ENCODE peak calls at places on chromosomes 4 and X, in five cellular contexts. S is HCT116, F is GM12878, Z is H1, D is SK-N-SH. Y is an unnamed sample.

GRCh38 chr4:181006509-181007290 is 1236.5 kb upstream of the TENM3 start:
- DNase-seq in S (no peak), F (no peak), Z (no peak), D (no peak), Y (no peak)

GRCh38 chr4:152817331-152817730 is 37.6 kb downstream of the ARFIP1 start:
- DNase-seq in S (no peak), F (no peak), Z (no peak), D (no peak), Y (no peak)

GRCh38 chr4:40662962-40663604 is 33.4 kb upstream of the RBM47 start:
- DNase-seq in S (no peak), F (peak), Z (no peak), D (no peak), Y (no peak)

GRCh38 chr4:54225671-54226398 is 3.3 kb upstream of the PDGFRA start:
- DNase-seq in S (no peak), F (no peak), Z (no peak), D (no peak), Y (no peak)

GRCh38 chrX:9342581-9343051 is 122.2 kb upstream of the TBL1X start:
- DNase-seq in S (peak), F (no peak), Z (peak), D (peak), Y (peak)

GRCh38 chr4:4302416-4302815 is 12.4 kb downstream of the ZBTB49 start:
- DNase-seq in S (no peak), F (no peak), Z (no peak), D (no peak), Y (no peak)

GRCh38 chrX:149004936-149005335 is 500.2 kb downstream of the IDS start:
- DNase-seq in S (no peak), F (no peak), Z (no peak), D (no peak), Y (no peak)

GRCh38 chr4:126748736-126749135 is 884.0 kb upstream of the INTU start:
- DNase-seq in S (no peak), F (no peak), Z (no peak), D (no peak), Y (no peak)

GRCh38 chrX:23373129-23373804 is 38.6 kb downstream of the PTCHD1 start:
- DNase-seq in S (no peak), F (no peak), Z (no peak), D (no peak), Y (no peak)

GRCh38 chrX:72271091-72271490 is 6.0 kb downstream of the RPS4X start:
- DNase-seq in S (no peak), F (no peak), Z (no peak), D (no peak), Y (no peak)

GRCh38 chr4:140233811-140234696 is 80.1 kb upstream of the MAML3 start:
- DNase-seq in S (no peak), F (no peak), Z (no peak), D (no peak), Y (no peak)

GRCh38 chrX:107577933-107578332 is 50.4 kb upstream of the PRPS1 start:
- DNase-seq in S (no peak), F (no peak), Z (no peak), D (no peak), Y (no peak)

GRCh38 chr4:87219648-87220093 is 747 bp downstream of the KLHL8 start:
- DNase-seq in S (no peak), F (no peak), Z (no peak), D (no peak), Y (peak)

GRCh38 chrX:154369453-154370299 is 4.8 kb downstream of the FLNA start:
- DNase-seq in S (peak), F (peak), Z (no peak), D (peak), Y (no peak)

GRCh38 chr4:136383126-136383525 is 1149.2 kb downstream of the PCDH18 start:
- DNase-seq in S (no peak), F (no peak), Z (no peak), D (no peak), Y (no peak)

GRCh38 chr4:157824006-157824405 is 348.8 kb downstream of the GASK1B start:
- DNase-seq in S (no peak), F (no peak), Z (no peak), D (no peak), Y (no peak)

DNA sequence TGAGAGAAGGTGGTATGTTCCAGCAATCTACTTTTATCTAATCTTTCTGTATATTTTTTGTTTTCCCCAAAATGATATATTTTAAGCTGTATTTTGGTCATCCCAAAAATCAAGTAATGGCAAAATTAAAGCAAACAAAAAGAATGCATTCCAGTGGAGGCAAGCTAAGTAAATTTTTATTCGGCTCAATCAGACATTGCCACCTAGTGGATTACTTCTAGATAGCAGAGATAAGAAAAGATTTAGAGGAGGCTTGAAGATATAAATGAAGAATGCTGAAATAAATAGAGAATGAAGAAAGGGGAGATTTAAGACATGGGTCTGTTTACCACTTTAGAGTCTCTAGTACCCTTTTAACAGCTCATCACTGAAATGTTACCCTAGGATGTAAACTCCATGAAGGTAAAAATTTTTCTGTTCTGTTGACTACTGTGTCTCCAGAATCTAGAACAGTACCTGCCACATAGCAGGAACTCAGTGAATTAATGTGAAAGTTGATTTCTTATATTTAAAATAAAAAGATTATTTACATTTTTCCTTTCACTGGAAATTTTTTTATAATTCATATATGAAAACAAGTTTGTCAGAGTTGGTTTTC is 110.9 kb upstream of the ANK2 start:
- DNase-seq in S (peak), F (no peak), Z (no peak), D (peak), Y (peak)
- TF ChIP-seq JUND in S (no peak), F (no peak), Z (no peak), D (no peak), Y (no peak)

GRCh38 chrX:40153335-40154221 is 55.8 kb upstream of the BCOR start:
- DNase-seq in S (no peak), F (no peak), Z (no peak), D (peak), Y (no peak)
- TF ChIP-seq JUND in S (no peak), F (no peak), Z (no peak), D (no peak), Y (no peak)

GRCh38 chr4:123305746-123306145 is 90.8 kb upstream of the SPRY1 start:
- DNase-seq in S (no peak), F (no peak), Z (no peak), D (no peak), Y (no peak)
- TF ChIP-seq JUND in S (no peak), F (no peak), Z (no peak), D (no peak), Y (no peak)

DNA sequence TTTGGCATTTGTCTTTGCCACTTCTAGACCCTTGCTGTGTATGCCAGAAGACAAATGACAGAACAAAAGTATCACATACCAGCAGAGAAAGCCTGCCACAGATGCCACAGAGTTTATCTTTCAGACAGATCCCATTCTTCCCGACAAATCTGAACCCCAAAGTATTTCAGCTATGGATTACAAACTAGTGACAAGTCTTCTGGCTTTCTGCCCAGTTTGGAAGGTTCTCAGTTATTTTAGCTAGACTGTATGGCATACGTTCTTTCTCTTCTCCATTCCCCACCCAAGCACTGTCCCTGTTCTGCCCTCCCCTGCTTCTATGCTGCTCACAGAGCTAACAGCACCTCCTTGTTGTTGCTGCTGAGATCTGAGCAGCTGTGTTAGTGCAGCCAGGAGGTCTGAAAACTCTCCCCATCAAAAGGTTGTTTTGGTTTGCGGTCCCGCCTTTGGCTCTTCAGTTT is 236.7 kb downstream of the FRAS1 start:
- DNase-seq in S (no peak), F (no peak), Z (no peak), D (no peak), Y (no peak)
- TF ChIP-seq JUND in S (no peak), F (no peak), Z (no peak), D (peak), Y (no peak)

GRCh38 chr4:16294455-16294854 is 68.2 kb upstream of the TAPT1 start:
- DNase-seq in S (no peak), F (no peak), Z (no peak), D (no peak), Y (no peak)

GRCh38 chr4:16284050-16284449 is 57.8 kb upstream of the TAPT1 start:
- DNase-seq in S (no peak), F (no peak), Z (no peak), D (no peak), Y (no peak)

GRCh38 chr4:16290681-16291420 is 64.6 kb upstream of the TAPT1 start:
- DNase-seq in S (no peak), F (no peak), Z (no peak), D (no peak), Y (no peak)

GRCh38 chr4:16293205-16293860 is 67.1 kb upstream of the TAPT1 start:
- DNase-seq in S (no peak), F (no peak), Z (no peak), D (no peak), Y (no peak)

GRCh38 chr4:16289872-16290554 is 63.7 kb upstream of the TAPT1 start:
- DNase-seq in S (peak), F (no peak), Z (no peak), D (peak), Y (peak)
- TF ChIP-seq JUND in S (no peak), F (no peak), Z (no peak), D (no peak), Y (no peak)

DNA sequence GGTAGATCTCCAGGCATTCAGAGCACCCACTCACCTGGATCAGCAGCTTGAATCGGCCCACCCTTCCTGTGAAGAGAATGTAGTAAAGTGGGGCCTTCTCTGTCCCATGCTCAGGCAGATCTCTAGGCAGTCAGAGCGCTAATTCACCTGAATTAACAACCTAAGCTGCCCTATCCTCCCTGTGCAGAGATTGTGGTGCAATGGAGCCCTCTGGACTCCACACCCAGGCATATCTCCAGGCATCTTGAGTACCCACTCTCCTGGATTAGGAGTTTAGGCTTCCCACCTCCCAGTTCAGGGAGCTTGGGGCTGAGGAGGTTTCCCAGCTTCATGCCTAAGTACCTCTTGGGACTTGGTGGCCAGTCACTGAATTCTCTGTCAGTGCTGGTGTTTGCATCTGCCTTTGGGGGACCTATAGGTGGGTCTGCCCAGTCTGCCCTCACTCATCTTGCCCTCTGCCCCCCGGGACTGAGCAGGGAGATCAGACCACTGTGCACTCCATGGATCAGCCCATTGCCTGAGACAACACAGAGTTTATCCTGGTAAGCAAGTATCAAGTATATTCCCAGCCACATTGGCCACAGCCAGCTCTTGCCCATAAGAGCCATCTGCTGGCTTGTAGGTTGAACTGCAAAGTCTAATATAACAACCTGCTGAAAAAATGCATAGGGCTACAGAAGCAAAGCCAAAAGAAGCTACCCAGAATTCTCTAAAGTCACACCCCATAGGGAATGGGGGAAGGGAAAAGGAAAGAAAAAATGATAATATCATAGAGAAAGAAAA is 372.9 kb downstream of the KLHL13 start:
- DNase-seq in S (no peak), F (no peak), Z (no peak), D (peak), Y (peak)
- TF ChIP-seq JUND in S (no peak), F (no peak), Z (no peak), D (no peak), Y (no peak)

DNA sequence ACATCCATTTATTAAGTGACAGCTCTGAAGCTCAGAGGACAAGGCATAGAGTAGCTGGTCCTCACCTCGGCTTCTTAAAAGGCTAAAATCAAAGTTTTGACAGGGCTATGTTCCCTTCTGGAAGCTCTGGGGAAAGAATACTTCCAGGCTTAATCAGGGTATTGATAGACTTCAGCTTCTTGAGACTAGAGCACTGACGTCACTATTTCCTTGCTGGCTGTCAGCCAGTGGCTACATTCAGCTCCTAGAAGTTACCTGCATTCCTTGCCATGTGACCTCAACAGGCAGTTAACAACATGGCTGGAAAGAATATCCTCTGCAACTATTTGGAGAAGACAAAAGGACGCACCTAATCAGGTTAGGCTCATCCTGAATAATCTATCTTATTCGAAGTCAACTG is 1144.8 kb downstream of the ADGRL3 start:
- DNase-seq in S (no peak), F (no peak), Z (no peak), D (no peak), Y (no peak)
- TF ChIP-seq JUND in S (no peak), F (no peak), Z (no peak), D (no peak), Y (no peak)

DNA sequence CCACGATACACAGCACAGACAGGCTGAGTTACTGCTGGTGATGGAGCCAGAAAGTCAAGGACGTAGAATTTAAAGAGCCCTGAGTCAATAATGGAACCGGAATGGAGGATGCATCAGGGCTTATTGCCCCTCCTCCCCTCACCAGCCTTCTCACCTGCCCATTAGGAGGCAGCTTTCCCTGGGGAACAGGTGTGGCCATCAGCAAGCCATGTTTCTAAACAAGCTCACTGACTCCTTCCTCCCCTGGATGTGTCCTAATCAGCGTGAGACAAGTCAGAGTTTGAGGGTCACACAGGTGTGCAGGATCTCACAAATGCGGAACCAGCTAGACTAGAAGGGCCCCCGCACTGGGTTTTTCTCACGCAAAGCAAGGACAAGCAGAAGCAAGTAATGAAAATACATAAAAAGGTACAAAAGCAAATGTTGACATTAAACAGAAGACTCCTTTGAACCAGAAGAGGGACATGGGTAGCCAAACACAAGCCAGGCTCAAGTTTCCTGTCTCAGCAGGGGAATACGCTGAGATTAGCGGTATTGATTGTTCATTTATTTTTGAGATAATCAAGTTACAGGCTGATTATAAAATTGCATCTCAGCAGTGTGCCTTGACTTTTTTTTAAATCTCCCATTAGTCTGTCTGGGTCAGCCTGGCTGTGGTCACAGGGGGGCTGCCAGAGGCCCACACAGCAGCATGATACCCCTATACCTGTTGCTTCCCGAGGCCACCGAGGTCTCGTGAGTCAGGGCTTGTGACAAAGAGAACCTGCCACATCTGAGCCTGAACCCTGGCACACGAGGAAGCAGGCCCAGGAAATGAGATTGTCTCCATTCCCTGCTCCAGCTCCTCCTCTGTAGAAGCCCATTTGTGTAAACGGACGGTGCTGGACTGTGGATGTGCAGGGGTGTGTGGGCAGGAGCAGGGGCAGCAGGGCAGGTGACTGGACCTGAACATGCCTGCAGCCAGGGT is 37.4 kb downstream of the CCKAR start:
- DNase-seq in S (no peak), F (no peak), Z (no peak), D (peak), Y (no peak)
- TF ChIP-seq JUND in S (no peak), F (no peak), Z (no peak), D (no peak), Y (no peak)

GRCh38 chrX:18889982-18890381 is 93.9 kb downstream of the PHKA2 start:
- DNase-seq in S (no peak), F (no peak), Z (no peak), D (no peak), Y (no peak)
- TF ChIP-seq JUND in S (no peak), F (no peak), Z (no peak), D (no peak), Y (no peak)

Y was measured in T47D.